ENCODE peak calls at places on chromosomes 3 and 15, in six cellular contexts. C is H1, H is K562, F is GM12878, L is HepG2, Y is SK-N-SH. T is an unnamed sample.

GRCh38 chr3:129144786-129145185 is 16.1 kb downstream of the ISY1 start:
- DNase-seq in F (no peak), H (no peak), Y (no peak), L (no peak), C (no peak), T (no peak)

GRCh38 chr3:35651888-35652287 is 12.6 kb downstream of the ARPP21 start:
- DNase-seq in C (no peak), Y (no peak), F (no peak), H (no peak), L (no peak), T (no peak)

GRCh38 chr3:5010706-5011554 is 31.7 kb downstream of the BHLHE40 start:
- DNase-seq in H (no peak), C (no peak), L (no peak), Y (no peak), F (no peak), T (no peak)

GRCh38 chr15:39140060-39140604 is 440.7 kb upstream of the THBS1 start:
- DNase-seq in Y (peak), C (no peak), F (no peak), L (peak), H (peak), T (no peak)

GRCh38 chr15:50943623-50944022 is 35.1 kb downstream of the AP4E1 start:
- DNase-seq in L (no peak), C (no peak), Y (no peak), H (no peak), F (no peak), T (no peak)

GRCh38 chr3:150227839-150228238 is 180.3 kb upstream of the TSC22D2 start:
- DNase-seq in C (peak), F (no peak), L (peak), H (peak), Y (peak), T (no peak)

GRCh38 chr3:14819671-14820070 is 909 bp downstream of the FGD5 start:
- DNase-seq in C (no peak), L (no peak), H (no peak), Y (no peak), F (no peak), T (no peak)

GRCh38 chr3:29451901-29452300 is 171.0 kb downstream of the RBMS3 start:
- DNase-seq in F (no peak), Y (no peak), L (no peak), C (no peak), H (no peak), T (no peak)

GRCh38 chr3:194944526-194944925 is 258.8 kb downstream of the FAM43A start:
- DNase-seq in F (no peak), C (no peak), L (no peak), H (no peak), Y (no peak), T (no peak)

GRCh38 chr15:38795471-38796245 is 231.0 kb upstream of the RASGRP1 start:
- DNase-seq in F (no peak), L (no peak), H (no peak), Y (no peak), C (no peak), T (no peak)

GRCh38 chr15:53837263-53837662 is 77.8 kb upstream of the WDR72 start:
- DNase-seq in L (peak), Y (no peak), C (no peak), F (no peak), H (no peak), T (no peak)

GRCh38 chr15:40951764-40952163 is 1.5 kb upstream of the CHAC1 start:
- DNase-seq in F (no peak), L (no peak), C (no peak), H (no peak), Y (no peak), T (no peak)

GRCh38 chr3:160447544-160447943 is 2.0 kb downstream of the TRIM59 start:
- DNase-seq in H (no peak), F (no peak), C (no peak), Y (no peak), L (no peak), T (no peak)

GRCh38 chr3:156728267-156728985 is 54.0 kb downstream of the TIPARP start:
- DNase-seq in L (peak), H (no peak), C (no peak), Y (no peak), F (no peak), T (no peak)

GRCh38 chr15:98649621-98649995 is 1.3 kb downstream of the IGF1R start:
- DNase-seq in L (no peak), H (peak), Y (peak), C (no peak), F (no peak), T (peak)

GRCh38 chr15:62902821-62903220 is 139.7 kb upstream of the TPM1 start:
- DNase-seq in Y (no peak), H (no peak), C (no peak), F (no peak), L (no peak), T (no peak)

GRCh38 chr15:98952381-98952803 is 55.2 kb downstream of the PGPEP1L start:
- DNase-seq in C (no peak), L (no peak), F (peak), H (no peak), Y (no peak), T (peak)

GRCh38 chr3:81472600-81473362 is 288.7 kb downstream of the GBE1 start:
- DNase-seq in Y (no peak), L (no peak), F (no peak), H (no peak), C (no peak), T (no peak)

GRCh38 chr15:57218826-57219576 is 157.3 kb upstream of the CGNL1 start:
- DNase-seq in L (no peak), F (no peak), Y (peak), H (no peak), C (no peak), T (peak)

GRCh38 chr15:94671845-94672524 is 440.6 kb downstream of the MCTP2 start:
- DNase-seq in Y (no peak), H (no peak), C (no peak), L (no peak), F (no peak), T (no peak)

GRCh38 chr3:143972155-143972494 is 502 bp downstream of the DIPK2A start:
- DNase-seq in F (no peak), H (no peak), Y (no peak), C (no peak), L (no peak), T (no peak)

GRCh38 chr15:41556657-41557056 is 2.4 kb upstream of the TYRO3 start:
- DNase-seq in Y (no peak), F (no peak), L (no peak), C (no peak), H (no peak), T (peak)

GRCh38 chr3:24387000-24387399 is 107.7 kb downstream of the THRB start:
- DNase-seq in H (no peak), F (no peak), C (no peak), L (no peak), Y (no peak), T (no peak)

GRCh38 chr15:35912196-35912595 is 366.2 kb upstream of the DPH6 start:
- DNase-seq in C (no peak), Y (peak), L (no peak), H (no peak), F (no peak), T (no peak)

GRCh38 chr3:101102678-101103296 is 109.6 kb upstream of the ABI3BP start:
- DNase-seq in Y (no peak), C (no peak), L (no peak), F (no peak), H (no peak), T (no peak)

GRCh38 chr15:100043069-100043641 is 298.6 kb downstream of the ADAMTS17 start:
- DNase-seq in H (no peak), Y (no peak), L (no peak), C (no peak), F (no peak), T (peak)

DNA sequence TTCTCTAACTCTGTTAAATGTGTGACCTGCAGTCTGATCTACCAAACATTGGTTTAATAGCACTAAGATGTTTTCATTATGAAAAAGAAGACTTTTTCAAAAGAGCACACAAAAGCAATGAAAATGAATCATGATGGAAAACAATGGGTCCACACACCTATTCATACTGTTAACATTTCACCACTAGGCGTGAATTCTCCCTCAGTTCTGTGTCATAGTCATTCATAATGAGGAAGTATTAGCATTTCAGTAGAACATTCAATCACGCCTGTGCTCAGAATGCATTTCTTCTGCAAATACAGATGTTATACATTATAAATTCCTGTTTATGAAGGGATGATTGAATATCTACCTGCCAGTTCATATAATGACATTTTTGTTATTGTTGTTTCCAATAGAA is 35.9 kb downstream of the EIF4E3 start:
- DNase-seq in C (no peak), H (no peak), Y (no peak), F (no peak), L (no peak), T (no peak)
- H3K4me3 ChIP-seq in C (peak), H (no peak), Y (no peak), F (no peak), L (no peak), T (no peak)

GRCh38 chr3:180421221-180421620 is 180.7 kb upstream of the TTC14 start:
- DNase-seq in H (no peak), Y (no peak), C (no peak), L (no peak), F (no peak), T (peak)
- TF ChIP-seq GABPA in H (no peak), Y (no peak), C (no peak), L (no peak), F (no peak), T (no peak)

DNA sequence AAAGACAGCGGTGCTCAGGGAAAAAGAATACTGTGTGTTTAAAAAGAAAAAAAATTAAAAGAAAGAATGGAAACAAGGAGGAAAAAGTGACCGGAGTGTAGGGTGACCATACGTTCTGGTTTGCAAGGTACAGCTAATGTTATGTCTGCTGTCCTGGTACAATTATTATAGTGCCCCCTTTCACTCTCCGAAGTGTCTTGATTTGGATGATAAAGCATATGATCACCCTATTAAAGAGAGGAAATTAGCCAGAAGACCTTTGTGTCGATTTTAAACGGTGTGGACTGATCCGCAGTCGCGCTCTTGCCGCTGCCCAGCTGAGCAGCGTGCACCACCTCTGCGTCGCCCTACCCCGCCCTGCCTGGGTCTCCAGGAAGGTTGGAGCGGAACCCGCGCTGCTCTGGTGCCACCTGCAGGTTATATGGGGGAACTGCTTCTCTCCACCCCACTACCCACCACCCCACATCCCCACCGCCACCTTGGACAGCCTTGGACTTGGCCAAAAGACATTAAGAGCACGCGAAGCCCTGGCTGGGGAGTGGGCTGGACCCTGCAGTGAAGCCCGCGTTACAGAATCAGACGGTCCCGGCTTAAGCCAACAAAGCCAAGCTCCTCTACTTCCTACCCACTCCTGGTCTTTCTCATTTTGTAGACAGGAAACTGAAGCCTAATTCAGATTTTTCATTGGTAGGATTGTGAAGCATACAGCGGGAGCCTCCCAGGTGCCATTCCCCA is 41.2 kb upstream of the UBE2Q2 start:
- DNase-seq in F (no peak), C (peak), L (peak), Y (peak), H (peak), T (peak)
- H3K4me3 ChIP-seq in F (no peak), C (peak), L (peak), Y (peak), H (peak), T (peak)

DNA sequence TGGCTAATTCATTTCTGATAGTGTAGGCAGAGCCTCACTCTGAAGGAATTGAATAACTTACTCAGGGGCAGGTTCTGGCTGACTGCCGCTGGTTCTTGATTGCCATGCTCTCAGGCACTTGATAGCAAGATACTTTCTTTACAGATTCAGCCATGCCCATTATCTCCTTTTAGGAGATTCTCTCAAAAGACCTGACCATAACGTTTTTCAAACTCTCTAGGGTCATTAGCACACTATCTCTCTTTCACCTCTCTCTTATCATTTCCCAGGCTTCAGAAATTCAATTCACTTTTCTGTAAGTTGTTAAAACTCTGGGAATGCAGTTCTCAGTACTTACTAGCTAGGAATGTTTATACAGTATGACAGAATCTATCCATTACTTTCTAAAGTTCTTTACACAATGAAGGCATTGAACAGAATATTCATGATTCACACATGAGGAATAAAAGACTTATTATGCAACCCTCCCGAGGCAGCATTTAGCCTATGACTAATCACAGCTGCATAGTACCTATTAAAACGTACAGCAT is 850.3 kb upstream of the CADM2 start:
- DNase-seq in L (peak), Y (no peak), C (no peak), H (no peak), F (no peak), T (no peak)
- TF ChIP-seq GABPA in L (no peak), Y (no peak), C (no peak), H (no peak), F (no peak), T (no peak)

GRCh38 chr15:71425388-71425787 is 310.1 kb downstream of the THSD4 start:
- DNase-seq in H (no peak), Y (no peak), C (no peak), F (no peak), L (no peak), T (no peak)

GRCh38 chr15:71426792-71427191 is 311.5 kb downstream of the THSD4 start:
- DNase-seq in Y (no peak), C (no peak), H (no peak), F (no peak), L (no peak), T (no peak)

GRCh38 chr15:71424765-71425164 is 309.5 kb downstream of the THSD4 start:
- DNase-seq in Y (no peak), C (no peak), F (no peak), H (no peak), L (no peak), T (no peak)

DNA sequence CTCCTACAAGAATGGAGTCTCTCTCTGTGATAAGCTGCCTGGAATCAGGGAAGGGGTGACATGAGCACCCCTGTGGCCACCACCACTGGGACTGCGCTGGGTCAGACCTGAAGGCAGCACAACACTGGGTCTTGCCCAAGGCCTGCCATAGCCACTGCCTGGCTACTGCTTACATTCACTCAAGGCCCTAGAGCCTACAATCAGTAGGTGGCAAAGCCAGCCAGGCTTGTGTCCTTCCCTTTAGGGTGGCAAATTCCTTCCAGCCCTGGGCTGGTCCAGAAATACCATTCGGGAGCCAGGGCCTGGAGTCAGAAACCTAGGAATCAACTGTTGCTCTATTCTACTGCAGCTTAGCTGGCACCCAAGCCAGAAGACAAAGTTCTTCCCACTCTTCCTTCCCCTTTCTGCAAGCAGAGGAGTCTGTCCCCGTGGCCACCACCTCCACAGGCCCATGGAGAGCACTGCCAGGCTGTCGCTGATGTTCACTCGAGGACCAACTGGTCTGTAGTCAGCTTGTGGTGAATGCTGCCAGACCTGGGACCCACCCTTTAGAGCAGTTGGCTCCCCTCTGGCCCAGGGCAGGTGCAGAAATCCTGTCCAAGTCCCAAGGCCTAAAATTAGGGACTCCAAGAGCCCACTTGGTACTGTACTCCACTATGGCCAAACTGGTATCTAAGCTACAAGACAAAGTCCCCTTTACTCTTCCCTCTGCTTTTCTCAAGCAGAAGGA is 307.4 kb downstream of the THSD4 start:
- DNase-seq in C (no peak), F (no peak), Y (no peak), L (no peak), H (no peak), T (no peak)
- H3K4me3 ChIP-seq in C (no peak), F (no peak), Y (no peak), L (no peak), H (no peak), T (no peak)

GRCh38 chr3:41682996-41683395 is 278.9 kb downstream of the ULK4 start:
- DNase-seq in H (no peak), C (no peak), F (no peak), Y (no peak), L (no peak), T (no peak)
- TF ChIP-seq GABPA in H (no peak), C (no peak), F (no peak), Y (no peak), L (no peak), T (no peak)